ENCODE peak calls at places on chromosomes 11 and 22, in five cellular contexts. L, H, N, W and I are unnamed samples.

GRCh38 chr11:129331871-129332274 is 43.8 kb upstream of the BARX2 start:
- DNase-seq in L (peak), H (peak), N (peak), W (peak), I (peak)

GRCh38 chr22:30277547-30278344 is 11.1 kb upstream of the OSM start:
- DNase-seq in L (peak), W (no peak), H (no peak), N (no peak), I (no peak)

GRCh38 chr11:26227311-26227710 is 104.6 kb upstream of the ANO3 start:
- DNase-seq in N (peak), W (peak), H (no peak), L (no peak), I (peak)

GRCh38 chr11:77091146-77091940 is 11.3 kb upstream of the OMP start:
- DNase-seq in L (peak), W (peak), H (peak), N (peak), I (peak)

GRCh38 chr11:77395460-77396175 is 78.3 kb downstream of the PAK1 start:
- DNase-seq in W (no peak), H (no peak), L (no peak), N (no peak), I (no peak)

GRCh38 chr11:125192717-125193116 is 28.2 kb downstream of the PKNOX2 start:
- DNase-seq in L (no peak), H (no peak), W (no peak), N (no peak), I (no peak)

GRCh38 chr11:94776351-94777321 is 8.5 kb downstream of the AMOTL1 start:
- DNase-seq in L (peak), N (peak), H (no peak), W (peak), I (no peak)

GRCh38 chr11:74449369-74449931 is 17.9 kb downstream of the KCNE3 start:
- DNase-seq in L (peak), N (peak), W (peak), H (no peak), I (peak)

GRCh38 chr11:102664001-102664752 is 39.0 kb upstream of the MMP20 start:
- DNase-seq in H (no peak), W (no peak), N (peak), L (no peak), I (no peak)

GRCh38 chr11:57763568-57763967 is 2.0 kb downstream of the CTNND1 start:
- DNase-seq in H (no peak), L (no peak), W (no peak), N (peak), I (no peak)

GRCh38 chr22:36816635-36817428 is at the start of gene PVALB:
- DNase-seq in L (peak), N (peak), W (peak), H (peak), I (no peak)

GRCh38 chr11:57248780-57249383 is 11.8 kb upstream of the APLNR start:
- DNase-seq in N (peak), L (peak), W (peak), H (no peak), I (no peak)

GRCh38 chr22:22878211-22878570 is 9.4 kb upstream of the IGLL5 start:
- DNase-seq in L (no peak), N (no peak), W (no peak), H (no peak), I (no peak)

GRCh38 chr11:61541568-61541967 is 33.0 kb downstream of the LRRC10B start:
- DNase-seq in N (peak), W (no peak), H (no peak), L (no peak), I (no peak)

GRCh38 chr11:72720806-72721205 is 31.4 kb downstream of the ARAP1 start:
- DNase-seq in W (no peak), N (no peak), H (no peak), L (no peak), I (no peak)

GRCh38 chr22:26466196-26466595 is 17.4 kb downstream of the HPS4 start:
- DNase-seq in H (no peak), N (no peak), L (no peak), W (no peak), I (no peak)
- H3K4me3 ChIP-seq in H (no peak), N (no peak), L (no peak), W (no peak), I (no peak)

DNA sequence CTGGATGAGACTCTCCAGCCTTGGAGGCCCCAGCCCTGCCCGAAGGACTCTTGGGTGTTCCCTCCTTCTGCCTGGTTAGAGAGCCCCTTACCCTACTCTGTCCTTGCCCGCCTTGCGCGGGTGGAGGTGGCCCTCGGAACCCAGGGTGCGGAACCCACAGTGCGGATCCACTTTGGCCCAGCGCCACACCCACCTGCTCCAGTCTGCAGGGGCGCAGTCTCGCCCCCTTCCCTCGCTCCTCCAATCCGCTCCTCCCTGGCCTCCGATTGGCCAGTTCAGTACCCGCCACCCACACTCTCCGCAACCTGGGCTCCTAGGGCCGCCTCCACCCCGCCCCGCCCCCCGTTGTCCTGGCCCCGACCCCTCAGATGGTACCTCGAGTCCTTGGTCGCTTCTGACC is 2.4 kb downstream of the CAPN1 start:
- DNase-seq in L (no peak), W (no peak), H (no peak), N (peak), I (no peak)
- H3K4me3 ChIP-seq in L (no peak), W (no peak), H (no peak), N (no peak), I (no peak)

GRCh38 chr11:96307748-96308133 is 35.3 kb downstream of the MAML2 start:
- DNase-seq in W (no peak), H (no peak), L (no peak), N (peak), I (no peak)
- H3K4me3 ChIP-seq in W (no peak), H (no peak), L (no peak), N (no peak), I (no peak)

DNA sequence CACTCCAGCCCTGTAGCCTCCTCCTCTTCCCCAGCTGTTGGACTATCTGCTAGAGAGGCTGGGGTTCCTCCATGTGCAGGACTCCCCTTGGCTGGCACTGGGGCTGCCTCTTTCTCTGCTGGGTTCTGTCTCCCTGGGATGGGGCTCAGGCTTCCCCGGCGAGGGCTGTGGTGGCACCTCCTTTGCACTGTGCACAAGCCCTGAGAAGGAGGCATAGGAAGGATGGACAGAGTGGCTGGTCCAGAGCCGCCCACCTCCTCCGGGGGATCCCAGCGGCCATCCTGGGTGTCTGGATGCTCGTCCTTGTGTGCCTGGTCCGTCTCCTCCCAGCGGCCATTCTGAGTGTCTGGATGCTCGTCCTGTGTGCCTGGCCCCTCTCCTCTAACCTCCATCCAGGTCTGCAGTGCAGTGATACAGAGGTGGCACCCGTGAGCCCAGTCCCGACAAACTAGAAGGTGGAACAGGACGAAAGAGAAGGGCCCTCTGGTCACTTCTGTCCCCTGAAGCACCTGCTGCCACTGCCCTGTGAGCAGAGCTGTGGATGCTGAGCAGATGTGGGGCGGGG is 633.7 kb downstream of the BRD1 start:
- DNase-seq in W (no peak), N (no peak), H (no peak), L (no peak), I (no peak)
- H3K4me3 ChIP-seq in W (no peak), N (no peak), H (no peak), L (no peak), I (no peak)

DNA sequence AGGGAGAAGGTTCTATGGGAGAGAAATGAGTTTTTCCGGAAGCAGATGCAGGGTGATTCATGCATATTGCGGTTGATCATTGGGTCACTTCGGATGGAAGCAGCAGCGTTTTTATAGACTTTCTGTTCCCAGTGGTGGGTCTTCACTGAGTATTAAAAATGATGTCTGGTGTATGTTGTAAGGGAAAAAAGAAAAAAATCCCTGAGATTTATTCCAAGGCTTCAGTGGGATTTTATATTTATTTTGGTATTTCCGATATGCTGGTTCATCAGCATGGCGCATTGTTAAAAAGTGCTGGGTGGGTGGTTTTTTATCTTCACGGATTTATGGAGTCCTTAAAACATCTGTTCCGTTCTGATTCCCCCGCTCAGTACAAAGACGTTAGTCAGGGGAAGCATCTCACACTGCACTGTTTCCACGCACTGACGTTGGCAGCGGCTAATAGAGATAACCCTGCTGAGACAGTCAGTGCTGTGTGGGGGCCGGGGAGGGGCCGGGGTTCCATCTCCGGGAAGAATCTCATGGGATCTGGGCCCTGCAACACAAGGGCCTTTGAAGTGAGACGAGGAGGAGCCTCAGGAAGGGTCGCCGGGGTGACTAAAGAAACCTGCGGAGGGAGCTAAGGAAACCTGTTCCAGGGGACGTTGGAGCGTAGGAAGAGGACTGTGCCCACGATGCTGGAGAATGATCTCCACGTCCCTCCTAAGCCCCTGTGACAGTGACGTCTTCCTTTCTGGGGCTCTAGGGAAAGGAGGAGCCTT is 390.0 kb downstream of the NTM start:
- DNase-seq in W (no peak), H (no peak), N (peak), L (peak), I (no peak)
- H3K4me3 ChIP-seq in W (no peak), H (no peak), N (no peak), L (no peak), I (no peak)

GRCh38 chr22:45127866-45128265 is 35.9 kb upstream of the NUP50 start:
- DNase-seq in L (no peak), H (no peak), N (no peak), W (no peak), I (no peak)

GRCh38 chr22:45129703-45130524 is 33.8 kb upstream of the NUP50 start:
- DNase-seq in H (no peak), N (no peak), W (no peak), L (peak), I (no peak)

GRCh38 chr22:45124176-45124857 is 39.4 kb upstream of the NUP50 start:
- DNase-seq in N (no peak), H (no peak), W (no peak), L (no peak), I (no peak)

GRCh38 chr22:45120931-45121330 is 42.8 kb upstream of the NUP50 start:
- DNase-seq in W (no peak), H (no peak), L (no peak), N (no peak), I (no peak)

DNA sequence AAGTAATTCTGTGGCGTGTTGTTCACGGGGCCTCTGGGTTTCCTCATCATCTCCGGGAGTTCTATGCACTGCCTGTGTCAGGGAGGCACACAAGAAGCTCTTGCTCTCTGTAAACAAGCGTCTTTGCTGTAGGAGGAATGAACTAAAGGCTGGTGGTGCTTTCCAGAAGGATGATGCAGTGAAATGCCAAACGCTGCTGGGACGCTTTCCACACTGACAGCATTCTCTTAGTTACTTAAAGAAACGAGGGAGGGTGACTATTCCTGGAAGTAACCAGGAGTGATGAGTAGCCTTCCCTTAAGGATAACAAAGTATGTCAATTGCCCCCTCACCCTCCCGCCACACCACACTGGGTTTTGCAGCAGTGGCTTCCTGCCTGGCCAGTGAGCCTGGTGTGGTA is 38.5 kb upstream of the NUP50 start:
- DNase-seq in N (no peak), H (no peak), W (no peak), L (no peak), I (no peak)
- H3K4me3 ChIP-seq in N (no peak), H (no peak), W (no peak), L (no peak), I (no peak)

GRCh38 chr22:50313600-50313999 is 6.2 kb upstream of the PLXNB2 start:
- DNase-seq in H (no peak), L (no peak), N (no peak), W (no peak), I (no peak)
- H3K4me3 ChIP-seq in H (peak), L (no peak), N (no peak), W (peak), I (peak)

GRCh38 chr11:90392692-90393091 is 169.8 kb upstream of the CHORDC1 start:
- DNase-seq in H (no peak), N (no peak), L (no peak), W (no peak), I (no peak)
- H3K4me3 ChIP-seq in H (no peak), N (no peak), L (no peak), W (no peak), I (no peak)

GRCh38 chr11:68093565-68093964 is 27.6 kb downstream of the CHKA start:
- DNase-seq in L (no peak), N (no peak), W (no peak), H (no peak), I (no peak)

GRCh38 chr11:68092411-68092810 is 28.8 kb downstream of the CHKA start:
- DNase-seq in W (no peak), N (no peak), L (no peak), H (no peak), I (no peak)

GRCh38 chr11:68090706-68091105 is 30.5 kb downstream of the CHKA start:
- DNase-seq in W (no peak), N (no peak), L (peak), H (no peak), I (no peak)

GRCh38 chr11:68090287-68090686 is 30.9 kb downstream of the CHKA start:
- DNase-seq in H (no peak), N (no peak), L (no peak), W (no peak), I (no peak)
- H3K4me3 ChIP-seq in H (no peak), N (no peak), L (no peak), W (no peak), I (no peak)